ENCODE peak calls at places on chromosomes 4 and X, in nine cellular contexts. One of them, this sample, is unnamed.

GRCh38 chrX:134670241-134670811 is 12.1 kb upstream of the PLAC1 start:
- DNase-seq in body of pancreas: peak; percentile 53
- DNase-seq in GM12878: no peak
- DNase-seq in stomach: peak; percentile 48
- DNase-seq in ovary: no peak
- DNase-seq in gastrocnemius medialis: peak; percentile 24
- DNase-seq in right lobe of liver: no peak
- DNase-seq in transverse colon: no peak
- DNase-seq in suprapubic skin: no peak
- DNase-seq in this sample: no peak

GRCh38 chr4:177907736-177908424 is 465.6 kb upstream of the AGA start:
- DNase-seq in body of pancreas: no peak
- DNase-seq in right lobe of liver: no peak
- DNase-seq in gastrocnemius medialis: no peak
- DNase-seq in transverse colon: no peak
- DNase-seq in GM12878: no peak
- DNase-seq in suprapubic skin: no peak
- DNase-seq in stomach: no peak
- DNase-seq in ovary: no peak
- DNase-seq in this sample: no peak

GRCh38 chrX:153857348-153857903 is 27.1 kb upstream of the PDZD4 start:
- DNase-seq in body of pancreas: no peak
- DNase-seq in ovary: no peak
- DNase-seq in right lobe of liver: no peak
- DNase-seq in stomach: no peak
- DNase-seq in GM12878: no peak
- DNase-seq in transverse colon: no peak
- DNase-seq in gastrocnemius medialis: no peak
- DNase-seq in suprapubic skin: no peak
- DNase-seq in this sample: no peak

GRCh38 chr4:25439913-25440477 is 62.9 kb downstream of the ANAPC4 start:
- DNase-seq in stomach: peak; percentile 73
- DNase-seq in gastrocnemius medialis: no peak
- DNase-seq in suprapubic skin: no peak
- DNase-seq in transverse colon: peak; percentile 51
- DNase-seq in right lobe of liver: no peak
- DNase-seq in body of pancreas: peak; percentile 74
- DNase-seq in GM12878: peak; percentile 11
- DNase-seq in ovary: no peak
- DNase-seq in this sample: peak; percentile 69

GRCh38 chr4:114286275-114286674 is 306.8 kb upstream of the ARSJ start:
- DNase-seq in GM12878: no peak
- DNase-seq in body of pancreas: no peak
- DNase-seq in ovary: no peak
- DNase-seq in right lobe of liver: no peak
- DNase-seq in gastrocnemius medialis: no peak
- DNase-seq in transverse colon: no peak
- DNase-seq in suprapubic skin: no peak
- DNase-seq in stomach: no peak
- DNase-seq in this sample: no peak

GRCh38 chrX:154596290-154596929 is 11.5 kb downstream of the CTAG1A start:
- DNase-seq in transverse colon: no peak
- DNase-seq in GM12878: no peak
- DNase-seq in right lobe of liver: no peak
- DNase-seq in body of pancreas: peak; percentile 20
- DNase-seq in stomach: no peak
- DNase-seq in gastrocnemius medialis: no peak
- DNase-seq in suprapubic skin: peak; percentile 54
- DNase-seq in ovary: no peak
- DNase-seq in this sample: no peak

GRCh38 chr4:90357117-90357710 is 230.0 kb downstream of the CCSER1 start:
- DNase-seq in GM12878: no peak
- DNase-seq in stomach: no peak
- DNase-seq in right lobe of liver: no peak
- DNase-seq in body of pancreas: no peak
- DNase-seq in ovary: no peak
- DNase-seq in suprapubic skin: no peak
- DNase-seq in transverse colon: no peak
- DNase-seq in gastrocnemius medialis: no peak
- DNase-seq in this sample: peak; percentile 55

GRCh38 chrX:4825550-4825949 is 1112.1 kb upstream of the PRKX start:
- DNase-seq in suprapubic skin: no peak
- DNase-seq in gastrocnemius medialis: peak; percentile 11
- DNase-seq in body of pancreas: no peak
- DNase-seq in ovary: no peak
- DNase-seq in right lobe of liver: no peak
- DNase-seq in stomach: no peak
- DNase-seq in GM12878: no peak
- DNase-seq in transverse colon: no peak
- DNase-seq in this sample: no peak

GRCh38 chr4:85474818-85475630 is at the start of gene ARHGAP24:
- DNase-seq in gastrocnemius medialis: peak; percentile 86
- DNase-seq in GM12878: peak; percentile 51
- DNase-seq in stomach: peak; percentile 91
- DNase-seq in ovary: peak; percentile 75
- DNase-seq in body of pancreas: peak; percentile 97
- DNase-seq in right lobe of liver: peak; percentile 66
- DNase-seq in suprapubic skin: peak; percentile 92
- DNase-seq in transverse colon: peak; percentile 78
- DNase-seq in this sample: peak; percentile 2

GRCh38 chr4:4289575-4289929 is 402 bp downstream of the LYAR start:
- DNase-seq in body of pancreas: peak; percentile 20
- DNase-seq in gastrocnemius medialis: no peak
- DNase-seq in stomach: no peak
- DNase-seq in suprapubic skin: no peak
- DNase-seq in GM12878: no peak
- DNase-seq in ovary: no peak
- DNase-seq in right lobe of liver: no peak
- DNase-seq in transverse colon: peak; percentile 12
- DNase-seq in this sample: peak; percentile 62

GRCh38 chr4:4293279-4293678 is 3.2 kb downstream of the ZBTB49 start:
- DNase-seq in stomach: no peak
- DNase-seq in GM12878: no peak
- DNase-seq in transverse colon: no peak
- DNase-seq in ovary: no peak
- DNase-seq in gastrocnemius medialis: peak; percentile 37
- DNase-seq in body of pancreas: no peak
- DNase-seq in right lobe of liver: no peak
- DNase-seq in suprapubic skin: peak; percentile 3
- DNase-seq in this sample: no peak

GRCh38 chr4:4288098-4288497 is 1.9 kb downstream of the LYAR start:
- DNase-seq in right lobe of liver: no peak
- DNase-seq in GM12878: no peak
- DNase-seq in gastrocnemius medialis: no peak
- DNase-seq in suprapubic skin: no peak
- DNase-seq in body of pancreas: no peak
- DNase-seq in ovary: no peak
- DNase-seq in stomach: no peak
- DNase-seq in transverse colon: no peak
- DNase-seq in this sample: no peak

GRCh38 chr4:4289055-4289454 is 899 bp downstream of the LYAR start:
- DNase-seq in ovary: no peak
- DNase-seq in gastrocnemius medialis: no peak
- DNase-seq in suprapubic skin: peak; percentile 24
- DNase-seq in right lobe of liver: no peak
- DNase-seq in GM12878: no peak
- DNase-seq in stomach: no peak
- DNase-seq in transverse colon: no peak
- DNase-seq in body of pancreas: no peak
- DNase-seq in this sample: peak; percentile 33

GRCh38 chr4:4289930-4290850 is at the start of the genes LYAR and ZBTB49:
- DNase-seq in suprapubic skin: peak; percentile 96
- DNase-seq in transverse colon: peak; percentile 97
- DNase-seq in ovary: peak; percentile 98
- DNase-seq in right lobe of liver: peak; percentile 95
- DNase-seq in GM12878: peak; percentile 69
- DNase-seq in stomach: peak; percentile 96
- DNase-seq in gastrocnemius medialis: peak; percentile 93
- DNase-seq in body of pancreas: peak; percentile 97
- DNase-seq in this sample: peak; percentile 94
- TF ChIP-seq POLR2A in suprapubic skin: no peak
- TF ChIP-seq POLR2A in transverse colon: peak; percentile 79
- TF ChIP-seq POLR2A in ovary: peak; percentile 46
- TF ChIP-seq POLR2A in right lobe of liver: peak; percentile 68
- TF ChIP-seq POLR2A in GM12878: peak; percentile 96
- TF ChIP-seq POLR2A in stomach: no peak
- TF ChIP-seq POLR2A in gastrocnemius medialis: peak; percentile 80
- TF ChIP-seq POLR2A in body of pancreas: peak; percentile 77
- TF ChIP-seq POLR2A in this sample: peak; percentile 82

DNA sequence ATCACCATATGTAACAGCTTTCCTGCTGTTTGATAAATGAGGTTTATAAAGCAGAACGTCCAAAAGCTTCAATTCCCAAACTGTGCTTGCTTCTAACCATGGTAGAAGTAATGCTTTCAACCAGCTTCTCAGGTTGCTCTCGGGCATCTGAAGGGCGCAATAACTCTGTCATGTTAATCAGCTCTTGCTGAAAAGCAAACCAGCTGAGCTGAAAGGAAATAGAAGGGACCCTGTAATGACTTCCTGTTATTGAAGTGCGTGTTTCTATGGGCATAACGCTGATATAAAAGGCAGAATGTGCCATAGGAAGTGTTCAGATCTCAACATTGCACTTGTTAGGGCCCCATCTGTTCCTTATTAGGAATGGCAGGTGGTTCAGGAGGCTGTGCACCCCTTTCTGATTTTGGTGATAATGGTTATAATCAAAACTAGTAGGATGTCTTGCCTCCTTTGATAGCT is 21.2 kb downstream of the HERC3 start:
- DNase-seq in right lobe of liver: no peak
- DNase-seq in stomach: no peak
- DNase-seq in suprapubic skin: no peak
- DNase-seq in transverse colon: no peak
- DNase-seq in gastrocnemius medialis: peak; percentile 39
- DNase-seq in body of pancreas: no peak
- DNase-seq in GM12878: no peak
- DNase-seq in ovary: no peak
- DNase-seq in this sample: no peak
- TF ChIP-seq POLR2A in right lobe of liver: no peak
- TF ChIP-seq POLR2A in stomach: no peak
- TF ChIP-seq POLR2A in suprapubic skin: peak; percentile 31
- TF ChIP-seq POLR2A in transverse colon: peak; percentile 15
- TF ChIP-seq POLR2A in gastrocnemius medialis: no peak
- TF ChIP-seq POLR2A in body of pancreas: no peak
- TF ChIP-seq POLR2A in GM12878: no peak
- TF ChIP-seq POLR2A in ovary: no peak
- TF ChIP-seq POLR2A in this sample: no peak

GRCh38 chr4:74635074-74635473 is 159.2 kb downstream of the BTC start:
- DNase-seq in suprapubic skin: no peak
- DNase-seq in body of pancreas: no peak
- DNase-seq in ovary: no peak
- DNase-seq in right lobe of liver: no peak
- DNase-seq in stomach: no peak
- DNase-seq in gastrocnemius medialis: no peak
- DNase-seq in transverse colon: no peak
- DNase-seq in GM12878: no peak
- DNase-seq in this sample: no peak

GRCh38 chr4:74632634-74633033 is 161.7 kb downstream of the BTC start:
- DNase-seq in right lobe of liver: peak; percentile 48
- DNase-seq in stomach: peak; percentile 66
- DNase-seq in body of pancreas: no peak
- DNase-seq in suprapubic skin: no peak
- DNase-seq in ovary: no peak
- DNase-seq in gastrocnemius medialis: no peak
- DNase-seq in transverse colon: peak; percentile 24
- DNase-seq in GM12878: no peak
- DNase-seq in this sample: peak; percentile 69

GRCh38 chr4:74638001-74638400 is 156.3 kb downstream of the BTC start:
- DNase-seq in GM12878: no peak
- DNase-seq in gastrocnemius medialis: no peak
- DNase-seq in stomach: no peak
- DNase-seq in ovary: no peak
- DNase-seq in body of pancreas: no peak
- DNase-seq in suprapubic skin: no peak
- DNase-seq in transverse colon: no peak
- DNase-seq in right lobe of liver: no peak
- DNase-seq in this sample: no peak

GRCh38 chr4:74638689-74639088 is 155.6 kb downstream of the BTC start:
- DNase-seq in suprapubic skin: no peak
- DNase-seq in gastrocnemius medialis: no peak
- DNase-seq in right lobe of liver: no peak
- DNase-seq in GM12878: no peak
- DNase-seq in stomach: no peak
- DNase-seq in transverse colon: no peak
- DNase-seq in body of pancreas: no peak
- DNase-seq in ovary: no peak
- DNase-seq in this sample: no peak

DNA sequence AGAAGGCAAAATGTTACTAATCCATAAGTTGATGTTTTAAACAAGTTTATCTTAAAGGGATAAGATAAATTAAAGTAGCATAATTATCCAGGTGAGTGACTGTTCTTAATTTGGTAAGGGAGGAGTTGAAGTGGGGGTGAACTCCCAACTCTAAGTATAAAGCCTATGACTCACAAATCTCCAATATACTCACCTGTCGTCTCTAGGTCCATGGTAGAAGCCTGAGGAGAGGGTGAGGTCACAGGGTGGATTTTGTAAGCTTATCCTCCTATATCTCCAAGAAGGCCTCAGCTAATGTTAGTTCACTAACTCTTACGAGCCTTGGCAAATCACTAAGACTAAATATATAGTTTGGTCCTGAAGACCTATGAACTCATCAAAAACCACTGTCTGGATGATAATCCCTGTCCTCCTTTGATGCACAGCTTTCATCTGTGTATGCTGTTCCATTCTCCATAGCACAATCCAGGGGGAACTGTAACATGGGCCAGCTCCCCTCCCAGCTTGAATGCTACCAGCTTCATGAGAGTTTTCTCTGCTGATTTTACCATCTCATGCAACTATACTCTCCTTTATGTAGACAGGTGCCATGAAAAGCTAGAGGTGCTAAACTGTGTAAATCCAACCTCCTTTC is 158.7 kb downstream of the BTC start:
- DNase-seq in gastrocnemius medialis: no peak
- DNase-seq in body of pancreas: no peak
- DNase-seq in transverse colon: no peak
- DNase-seq in suprapubic skin: no peak
- DNase-seq in right lobe of liver: no peak
- DNase-seq in GM12878: no peak
- DNase-seq in ovary: no peak
- DNase-seq in stomach: no peak
- DNase-seq in this sample: no peak
- TF ChIP-seq POLR2A in gastrocnemius medialis: no peak
- TF ChIP-seq POLR2A in body of pancreas: no peak
- TF ChIP-seq POLR2A in transverse colon: no peak
- TF ChIP-seq POLR2A in suprapubic skin: no peak
- TF ChIP-seq POLR2A in right lobe of liver: no peak
- TF ChIP-seq POLR2A in GM12878: no peak
- TF ChIP-seq POLR2A in ovary: no peak
- TF ChIP-seq POLR2A in stomach: no peak
- TF ChIP-seq POLR2A in this sample: no peak

DNA sequence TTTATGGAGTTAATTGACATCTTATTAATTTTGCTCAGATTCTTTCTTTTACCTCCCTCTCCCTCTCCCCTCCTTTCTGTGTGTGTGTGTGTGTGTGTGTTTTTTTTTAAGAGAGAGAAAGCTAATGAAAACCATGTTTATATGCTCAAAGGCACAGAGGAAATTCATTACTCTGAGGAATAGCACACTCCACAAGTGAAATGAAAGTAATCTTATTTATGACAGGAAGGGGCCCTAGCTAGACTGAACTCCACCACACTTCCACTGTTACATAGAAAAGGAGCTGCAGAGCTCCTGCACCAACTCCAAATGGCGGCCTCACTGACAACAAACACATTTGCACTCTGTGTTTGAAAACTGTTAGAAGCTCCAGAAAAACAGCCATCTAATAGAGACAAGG is 150.6 kb downstream of the RASL11B start:
- DNase-seq in stomach: no peak
- DNase-seq in body of pancreas: no peak
- DNase-seq in GM12878: no peak
- DNase-seq in transverse colon: no peak
- DNase-seq in right lobe of liver: no peak
- DNase-seq in ovary: no peak
- DNase-seq in gastrocnemius medialis: no peak
- DNase-seq in suprapubic skin: no peak
- DNase-seq in this sample: no peak
- TF ChIP-seq POLR2A in stomach: no peak
- TF ChIP-seq POLR2A in body of pancreas: no peak
- TF ChIP-seq POLR2A in GM12878: peak; percentile 36
- TF ChIP-seq POLR2A in transverse colon: no peak
- TF ChIP-seq POLR2A in right lobe of liver: no peak
- TF ChIP-seq POLR2A in ovary: no peak
- TF ChIP-seq POLR2A in gastrocnemius medialis: no peak
- TF ChIP-seq POLR2A in suprapubic skin: no peak
- TF ChIP-seq POLR2A in this sample: no peak